ENCODE peak calls at places on chromosomes 2 and 18, in six cellular contexts. O is left lobe of liver; E is germinal center; J is CD8-positive, alpha-beta memory T cell; P is right lobe of liver; F is ACHN. T is an unnamed sample.
A peak's percentile ranks its signal among the peaks of the same experiment; 100 is the strongest.

GRCh38 chr2:172086349-172087190 is 1.3 kb downstream of the DLX1 start:
- DNase-seq in E (no peak), F (no peak), J (peak; percentile 45), P (no peak), O (no peak), T (peak; percentile 47)

GRCh38 chr2:9703701-9704221 is 73.0 kb upstream of the YWHAQ start:
- DNase-seq in E (no peak), F (peak; percentile 80), J (no peak), P (no peak), O (no peak), T (peak; percentile 23)

GRCh38 chr2:74548285-74548918 is 5.3 kb downstream of the LOXL3 start:
- DNase-seq in J (no peak), F (no peak), E (no peak), O (peak; percentile 32), P (no peak), T (no peak)

GRCh38 chr2:230821991-230822520 is 42.7 kb upstream of the ITM2C start:
- DNase-seq in P (no peak), J (no peak), E (no peak), O (no peak), F (no peak), T (no peak)

GRCh38 chr2:17753803-17754663 is at the start of the genes GEN1 and SMC6:
- DNase-seq in P (peak; percentile 92), O (peak; percentile 92), E (peak; percentile 96), J (peak; percentile 87), F (peak; percentile 90), T (peak; percentile 93)

GRCh38 chr2:145230546-145230945 is 710.6 kb upstream of the ZEB2 start:
- DNase-seq in O (no peak), J (no peak), P (no peak), E (no peak), F (no peak), T (no peak)

GRCh38 chr2:65033178-65033577 is 23.0 kb upstream of the CEP68 start:
- DNase-seq in F (peak; percentile 36), O (no peak), E (no peak), J (no peak), P (no peak), T (peak; percentile 13)

GRCh38 chr2:159650574-159650973 is 34.2 kb upstream of the BAZ2B start:
- DNase-seq in F (no peak), J (no peak), P (no peak), O (no peak), E (no peak), T (no peak)

GRCh38 chr2:221476195-221476594 is 95.9 kb downstream of the EPHA4 start:
- DNase-seq in O (no peak), F (no peak), P (no peak), J (no peak), E (no peak), T (no peak)

GRCh38 chr18:27778441-27778840 is 398.5 kb downstream of the CDH2 start:
- DNase-seq in J (no peak), E (no peak), P (no peak), F (peak; percentile 22), O (no peak), T (no peak)

T was measured in activated naive CD8-positive, alpha-beta T cell treated with anti-CD3 and anti-CD28 coated beads, Interleukin-2, amount 50 U/mL, for 24 hours.